ENCODE peak calls at places on chromosomes 1 and 21, in five cellular contexts. One of them, this sample, is unnamed.

GRCh38 chr21:29245104-29245643 is 53.5 kb upstream of the BACH1 start:
- DNase-seq in H1: no peak
- DNase-seq in mesendoderm: no peak
- DNase-seq in mesenchymal stem cell: peak
- DNase-seq in IMR-90: peak
- DNase-seq in this sample: no peak

GRCh38 chr1:224245188-224245587 is 62.1 kb downstream of the DEGS1 start:
- DNase-seq in mesendoderm: no peak
- DNase-seq in IMR-90: peak
- DNase-seq in H1: no peak
- DNase-seq in mesenchymal stem cell: peak
- DNase-seq in this sample: no peak

GRCh38 chr1:7093297-7093696 is 308.0 kb downstream of the CAMTA1 start:
- DNase-seq in H1: no peak
- DNase-seq in mesendoderm: peak
- DNase-seq in mesenchymal stem cell: no peak
- DNase-seq in IMR-90: no peak
- DNase-seq in this sample: no peak

GRCh38 chr1:158053276-158053675 is 59.8 kb downstream of the KIRREL1 start:
- DNase-seq in mesenchymal stem cell: peak
- DNase-seq in mesendoderm: no peak
- DNase-seq in IMR-90: peak
- DNase-seq in H1: no peak
- DNase-seq in this sample: no peak

GRCh38 chr1:152884085-152884484 is 6.0 kb downstream of the SMCP start:
- DNase-seq in mesendoderm: no peak
- DNase-seq in H1: no peak
- DNase-seq in IMR-90: no peak
- DNase-seq in mesenchymal stem cell: no peak
- DNase-seq in this sample: no peak

GRCh38 chr1:243790404-243790803 is 59.6 kb downstream of the AKT3 start:
- DNase-seq in H1: no peak
- DNase-seq in IMR-90: no peak
- DNase-seq in mesenchymal stem cell: no peak
- DNase-seq in mesendoderm: no peak
- DNase-seq in this sample: no peak

GRCh38 chr1:231774719-231775322 is 148.2 kb downstream of the DISC1 start:
- DNase-seq in mesenchymal stem cell: no peak
- DNase-seq in IMR-90: no peak
- DNase-seq in H1: no peak
- DNase-seq in mesendoderm: no peak
- DNase-seq in this sample: no peak

GRCh38 chr1:49465486-49466185 is 558.1 kb downstream of the AGBL4 start:
- DNase-seq in mesenchymal stem cell: no peak
- DNase-seq in H1: no peak
- DNase-seq in mesendoderm: no peak
- DNase-seq in IMR-90: no peak
- DNase-seq in this sample: no peak

GRCh38 chr21:36203603-36203889 is 46.9 kb downstream of the DOP1B start:
- DNase-seq in mesenchymal stem cell: peak
- DNase-seq in IMR-90: peak
- DNase-seq in H1: no peak
- DNase-seq in mesendoderm: peak
- DNase-seq in this sample: no peak

GRCh38 chr1:74505889-74506288 is 6.5 kb downstream of the LRRC53 start:
- DNase-seq in mesenchymal stem cell: no peak
- DNase-seq in mesendoderm: no peak
- DNase-seq in IMR-90: no peak
- DNase-seq in H1: no peak
- DNase-seq in this sample: no peak

GRCh38 chr1:246128494-246129069 is 378.5 kb downstream of the SMYD3 start:
- DNase-seq in mesendoderm: no peak
- DNase-seq in H1: no peak
- DNase-seq in mesenchymal stem cell: no peak
- DNase-seq in IMR-90: no peak
- DNase-seq in this sample: no peak

GRCh38 chr1:198156745-198157240 is at the start of gene NEK7:
- DNase-seq in H1: peak
- DNase-seq in mesenchymal stem cell: peak
- DNase-seq in mesendoderm: peak
- DNase-seq in IMR-90: peak
- DNase-seq in this sample: peak

GRCh38 chr1:20589331-20590312 is 725 bp downstream of the CDA start:
- DNase-seq in H1: no peak
- DNase-seq in mesendoderm: peak
- DNase-seq in IMR-90: peak
- DNase-seq in mesenchymal stem cell: peak
- DNase-seq in this sample: no peak

DNA sequence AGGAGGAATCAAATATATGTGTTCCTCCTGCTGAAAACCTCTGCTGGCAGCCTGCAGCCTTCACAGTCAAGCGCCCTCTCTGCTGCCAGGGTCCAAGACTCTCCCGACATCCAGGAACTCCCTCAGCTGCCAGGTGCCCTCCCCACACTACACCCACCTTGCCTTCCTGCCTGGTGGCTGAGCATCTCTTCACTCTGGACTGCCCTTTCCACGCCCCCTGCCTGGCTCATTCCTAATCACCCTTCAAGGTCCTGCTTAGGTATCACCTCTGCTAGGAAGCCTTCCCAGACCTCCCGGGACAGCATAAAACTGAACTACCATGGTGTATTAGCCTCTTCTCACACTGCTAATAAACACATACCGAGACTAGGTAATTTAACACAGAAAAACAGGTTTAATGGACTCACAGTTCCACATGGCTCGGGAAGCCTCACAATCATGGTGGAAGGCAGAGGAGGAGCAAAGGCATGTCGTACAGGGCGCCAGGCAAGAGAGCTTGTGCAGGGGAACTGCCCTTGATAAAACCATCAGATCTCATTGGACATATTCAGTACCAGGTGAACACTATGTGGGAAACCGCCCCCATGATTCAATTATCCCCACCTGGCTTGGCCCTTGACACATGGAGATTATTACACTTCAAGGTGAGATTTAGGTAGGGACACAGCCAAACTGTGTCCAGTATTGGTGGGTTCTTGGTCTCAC is 15.3 kb downstream of the LDLRAD1 start:
- DNase-seq in mesenchymal stem cell: no peak
- DNase-seq in mesendoderm: no peak
- DNase-seq in IMR-90: no peak
- DNase-seq in H1: no peak
- DNase-seq in this sample: no peak
- H3K4me3 ChIP-seq in mesenchymal stem cell: no peak
- H3K4me3 ChIP-seq in mesendoderm: no peak
- H3K4me3 ChIP-seq in IMR-90: no peak
- H3K4me3 ChIP-seq in H1: no peak
- H3K4me3 ChIP-seq in this sample: no peak

GRCh38 chr1:37998089-37998808 is 7.1 kb downstream of the FHL3 start:
- DNase-seq in mesendoderm: no peak
- DNase-seq in mesenchymal stem cell: no peak
- DNase-seq in IMR-90: no peak
- DNase-seq in H1: no peak
- DNase-seq in this sample: no peak

GRCh38 chr1:37995773-37996379 is 6.1 kb upstream of the SF3A3 start:
- DNase-seq in mesendoderm: peak
- DNase-seq in IMR-90: peak
- DNase-seq in H1: peak
- DNase-seq in mesenchymal stem cell: peak
- DNase-seq in this sample: peak

GRCh38 chr1:37998913-37999433 is 6.3 kb downstream of the FHL3 start:
- DNase-seq in IMR-90: no peak
- DNase-seq in H1: no peak
- DNase-seq in mesenchymal stem cell: no peak
- DNase-seq in mesendoderm: no peak
- DNase-seq in this sample: no peak

GRCh38 chr1:37997256-37998088 is 7.7 kb upstream of the SF3A3 start:
- DNase-seq in IMR-90: no peak
- DNase-seq in H1: no peak
- DNase-seq in mesenchymal stem cell: no peak
- DNase-seq in mesendoderm: no peak
- DNase-seq in this sample: no peak

GRCh38 chr1:37994886-37995566 is 5.2 kb upstream of the SF3A3 start:
- DNase-seq in mesenchymal stem cell: no peak
- DNase-seq in mesendoderm: peak
- DNase-seq in IMR-90: no peak
- DNase-seq in H1: no peak
- DNase-seq in this sample: no peak
- H2BK15ac ChIP-seq in mesenchymal stem cell: peak
- H2BK15ac ChIP-seq in mesendoderm: no peak
- H2BK15ac ChIP-seq in IMR-90: peak
- H2BK15ac ChIP-seq in H1: no peak
- H2BK15ac ChIP-seq in this sample: no peak

GRCh38 chr1:8463144-8463927 is 145.4 kb downstream of the SLC45A1 start:
- DNase-seq in H1: no peak
- DNase-seq in IMR-90: peak
- DNase-seq in mesenchymal stem cell: peak
- DNase-seq in mesendoderm: peak
- DNase-seq in this sample: no peak
- H3K4me3 ChIP-seq in H1: no peak
- H3K4me3 ChIP-seq in IMR-90: no peak
- H3K4me3 ChIP-seq in mesenchymal stem cell: peak
- H3K4me3 ChIP-seq in mesendoderm: no peak
- H3K4me3 ChIP-seq in this sample: no peak

GRCh38 chr1:227945891-227946623 is 1.7 kb downstream of the WNT9A start:
- DNase-seq in mesendoderm: peak
- DNase-seq in mesenchymal stem cell: peak
- DNase-seq in H1: no peak
- DNase-seq in IMR-90: peak
- DNase-seq in this sample: no peak
- H2BK15ac ChIP-seq in mesendoderm: no peak
- H2BK15ac ChIP-seq in mesenchymal stem cell: no peak
- H2BK15ac ChIP-seq in H1: no peak
- H2BK15ac ChIP-seq in IMR-90: no peak
- H2BK15ac ChIP-seq in this sample: peak

DNA sequence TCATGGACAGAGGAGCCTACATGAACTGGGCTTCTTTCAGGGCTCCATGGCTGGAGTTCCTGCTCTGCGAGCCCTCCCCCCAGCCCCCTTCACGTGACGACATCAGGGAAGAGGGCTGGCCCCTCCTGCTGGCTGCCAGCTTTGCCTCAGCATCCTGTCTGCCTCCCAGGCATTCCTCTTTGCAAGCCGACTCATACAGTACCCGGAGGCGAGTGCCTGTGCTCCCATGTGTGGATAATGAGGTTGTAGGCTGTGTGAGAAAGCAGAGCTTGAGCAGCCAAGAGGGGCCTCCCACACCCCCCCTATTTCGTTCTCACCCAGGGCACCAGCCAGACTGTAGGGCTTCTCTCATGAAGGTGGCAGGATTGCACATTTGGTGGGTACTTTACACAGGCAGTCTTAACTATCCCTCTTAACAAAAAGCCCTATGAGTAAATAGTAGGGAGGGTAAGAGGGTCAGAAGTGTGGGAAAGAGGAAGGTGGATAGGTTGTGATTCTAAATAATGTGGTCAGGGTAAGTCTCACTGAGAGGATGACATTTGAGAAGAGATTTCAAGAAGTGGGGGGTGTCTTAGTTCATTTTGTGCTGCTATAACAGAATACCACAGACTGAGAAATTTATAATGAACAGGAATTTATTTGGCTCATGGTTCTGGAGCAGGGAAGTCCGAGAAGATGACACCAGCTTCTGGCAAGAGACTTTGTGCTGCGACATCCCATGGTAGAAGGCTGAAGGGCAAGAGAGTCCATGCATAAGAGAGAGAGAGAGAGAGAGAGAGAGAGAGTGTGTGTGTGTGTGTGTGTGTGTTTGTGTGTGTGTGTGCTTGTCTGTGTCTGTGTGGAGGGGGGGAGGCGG is 113.5 kb downstream of the OMA1 start:
- DNase-seq in mesenchymal stem cell: peak
- DNase-seq in IMR-90: peak
- DNase-seq in mesendoderm: peak
- DNase-seq in H1: peak
- DNase-seq in this sample: peak
- H3K4me3 ChIP-seq in mesenchymal stem cell: peak
- H3K4me3 ChIP-seq in IMR-90: no peak
- H3K4me3 ChIP-seq in mesendoderm: no peak
- H3K4me3 ChIP-seq in H1: no peak
- H3K4me3 ChIP-seq in this sample: no peak

DNA sequence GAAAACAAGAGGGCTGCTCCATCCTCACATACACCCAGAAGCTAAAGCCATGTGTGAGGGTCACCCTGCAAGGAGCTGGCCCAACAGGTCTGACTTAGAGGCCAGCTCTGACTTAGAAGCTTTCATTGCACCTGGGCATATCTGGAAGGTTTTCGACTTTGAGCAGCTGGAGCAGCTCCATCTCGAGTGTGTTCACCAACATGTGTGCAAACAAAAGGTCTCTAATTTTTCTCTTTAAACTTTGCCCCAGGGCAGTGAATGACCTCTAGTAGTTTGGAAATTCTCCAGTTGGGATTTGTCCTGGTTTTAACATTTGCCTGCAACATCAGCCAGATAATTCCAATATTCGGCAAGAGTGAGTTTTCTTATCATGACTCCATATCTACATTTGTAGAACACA is 108.3 kb downstream of the TNR start:
- DNase-seq in mesenchymal stem cell: no peak
- DNase-seq in mesendoderm: no peak
- DNase-seq in IMR-90: no peak
- DNase-seq in H1: no peak
- DNase-seq in this sample: no peak
- H2BK15ac ChIP-seq in mesenchymal stem cell: no peak
- H2BK15ac ChIP-seq in mesendoderm: no peak
- H2BK15ac ChIP-seq in IMR-90: no peak
- H2BK15ac ChIP-seq in H1: no peak
- H2BK15ac ChIP-seq in this sample: no peak

DNA sequence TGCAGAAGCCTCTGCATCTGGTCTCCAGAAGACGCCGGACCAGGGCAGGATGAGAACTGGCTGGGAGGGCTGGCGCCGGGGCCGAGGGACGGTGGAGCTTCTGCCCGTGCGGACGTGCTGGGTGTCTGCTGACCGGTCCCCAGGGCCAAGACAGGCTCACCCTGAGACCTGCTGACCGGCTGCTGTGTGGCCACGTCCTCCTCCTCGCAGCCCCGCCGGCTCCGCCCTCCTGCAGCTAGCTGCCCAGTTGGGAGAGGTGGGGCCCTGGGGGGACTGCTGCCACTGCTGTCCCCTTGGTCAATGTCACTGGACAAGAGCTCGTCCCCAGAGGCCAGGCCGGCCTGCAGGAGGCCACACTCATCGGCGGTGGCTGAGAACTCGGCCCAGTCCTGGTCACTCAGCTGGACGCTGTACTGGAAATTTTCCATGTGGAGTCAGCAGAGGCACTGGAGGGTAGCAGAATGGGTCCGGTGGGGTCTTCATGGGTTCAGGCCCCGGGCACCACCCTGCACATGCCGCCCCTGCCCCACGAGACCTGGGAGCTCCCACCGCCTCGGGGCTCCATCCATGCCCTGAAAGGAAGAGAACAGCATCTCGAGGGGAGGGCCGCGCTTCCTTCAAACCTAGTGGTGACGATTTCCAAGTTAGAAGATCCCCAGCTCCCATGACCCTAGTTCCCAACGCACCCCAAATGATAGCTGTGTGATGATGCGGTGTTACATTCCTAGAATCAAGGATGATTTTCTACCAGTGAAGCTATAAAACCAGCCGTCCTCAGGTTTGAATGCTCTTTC is 1.1 kb downstream of the PERM1 start:
- DNase-seq in IMR-90: no peak
- DNase-seq in H1: no peak
- DNase-seq in mesenchymal stem cell: no peak
- DNase-seq in mesendoderm: no peak
- DNase-seq in this sample: no peak
- H3K4me3 ChIP-seq in IMR-90: no peak
- H3K4me3 ChIP-seq in H1: no peak
- H3K4me3 ChIP-seq in mesenchymal stem cell: no peak
- H3K4me3 ChIP-seq in mesendoderm: no peak
- H3K4me3 ChIP-seq in this sample: no peak

This sample was measured in neuronal stem cell.